ENCODE peak calls at places on chromosomes 13 and 19, in four cellular contexts. J is activated T-cell treated with anti-CD3 and anti-CD28 coated beads, Interleukin-2, amount 50 U/mL, for 4 hours; V is RWPE2; W is aorta. F is an unnamed sample.
A peak's percentile ranks its signal among the peaks of the same experiment; 100 is the strongest.

GRCh38 chr13:44680746-44681355 is 104.7 kb upstream of the TSC22D1 start:
- ATAC-seq in J (no peak), W (no peak), V (no peak), F (no peak)

GRCh38 chr19:3046621-3047306 is 15.5 kb downstream of the TLE5 start:
- ATAC-seq in V (no peak), J (no peak), W (peak; percentile 62), F (no peak)

GRCh38 chr19:46685189-46685588 is 24.2 kb upstream of the DACT3 start:
- ATAC-seq in W (no peak), V (no peak), J (no peak), F (no peak)

GRCh38 chr13:32969516-32969941 is 46.7 kb upstream of the KL start:
- ATAC-seq in J (no peak), W (peak; percentile 75), V (no peak), F (no peak)

GRCh38 chr19:7655581-7655980 is 13.3 kb upstream of the RETN start:
- ATAC-seq in J (no peak), W (no peak), V (no peak), F (no peak)

GRCh38 chr13:79549355-79550106 is 68.6 kb downstream of the NDFIP2 start:
- ATAC-seq in V (no peak), J (no peak), W (no peak), F (no peak)

GRCh38 chr13:66159526-66159925 is 1070.6 kb downstream of the PCDH9 start:
- ATAC-seq in V (no peak), J (no peak), W (no peak), F (no peak)

GRCh38 chr19:32650671-32651070 is 24.3 kb downstream of the ANKRD27 start:
- ATAC-seq in V (no peak), J (no peak), W (no peak), F (no peak)

GRCh38 chr19:13634658-13635057 is 128.4 kb upstream of the CACNA1A start:
- ATAC-seq in J (no peak), V (no peak), W (no peak), F (no peak)

GRCh38 chr13:46146898-46147297 is 35.1 kb downstream of the LCP1 start:
- ATAC-seq in J (no peak), V (no peak), W (no peak), F (no peak)

GRCh38 chr19:2391118-2391725 is 31.2 kb downstream of the TMPRSS9 start:
- ATAC-seq in J (peak; percentile 51), W (peak; percentile 79), V (no peak), F (peak; percentile 70)

GRCh38 chr13:79988573-79988972 is 352.4 kb downstream of the SPRY2 start:
- ATAC-seq in J (no peak), W (no peak), V (peak; percentile 66), F (no peak)

GRCh38 chr13:90201198-90201597 is 1146.3 kb upstream of the MIR17HG start:
- ATAC-seq in V (peak; percentile 70), J (no peak), W (peak; percentile 33), F (no peak)

GRCh38 chr13:36282818-36283432 is 14.7 kb downstream of the CCDC169 start:
- ATAC-seq in J (no peak), W (peak; percentile 46), V (peak; percentile 48), F (peak; percentile 51)

GRCh38 chr19:1690570-1691307 is 38.3 kb upstream of the TCF3 start:
- ATAC-seq in W (no peak), V (peak; percentile 44), J (peak; percentile 48), F (peak; percentile 55)

GRCh38 chr19:46787331-46788100 is 878 bp downstream of the SLC1A5 start:
- ATAC-seq in V (peak; percentile 3), W (peak; percentile 58), J (no peak), F (peak; percentile 1)

GRCh38 chr13:44857061-44857460 is 132.2 kb downstream of the NUFIP1 start:
- ATAC-seq in V (peak; percentile 36), J (no peak), W (no peak), F (peak; percentile 31)

GRCh38 chr19:23391239-23391638 is 4.0 kb downstream of the ZNF91 start:
- ATAC-seq in V (no peak), W (no peak), J (no peak), F (no peak)

GRCh38 chr19:55046975-55047622 is 9.0 kb upstream of the GP6 start:
- ATAC-seq in W (no peak), V (no peak), J (no peak), F (no peak)

GRCh38 chr19:1416014-1416841 is 8.8 kb downstream of the DAZAP1 start:
- ATAC-seq in W (peak; percentile 4), V (no peak), J (no peak), F (peak; percentile 58)

GRCh38 chr13:41017153-41017552 is 2.0 kb downstream of the ELF1 start:
- ATAC-seq in J (peak; percentile 31), V (no peak), W (no peak), F (peak; percentile 39)

GRCh38 chr19:45142728-45143115 is 18.1 kb downstream of the NKPD1 start:
- ATAC-seq in W (no peak), J (no peak), V (no peak), F (no peak)

GRCh38 chr19:35330475-35330874 is 1.5 kb downstream of the CD22 start:
- ATAC-seq in J (no peak), V (no peak), W (no peak), F (peak; percentile 60)

GRCh38 chr13:50617134-50617721 is 226.3 kb downstream of the DLEU7 start:
- ATAC-seq in W (no peak), V (peak; percentile 100), J (no peak), F (no peak)

GRCh38 chr19:50024719-50025021 is 502 bp downstream of the VRK3 start:
- ATAC-seq in W (no peak), V (no peak), J (no peak), F (no peak)

GRCh38 chr19:55678121-55678671 is 3.2 kb downstream of the EPN1 start:
- ATAC-seq in W (no peak), J (no peak), V (no peak), F (peak; percentile 9)

GRCh38 chr13:113413898-113414282 is 39.4 kb downstream of the ADPRHL1 start:
- ATAC-seq in J (no peak), V (no peak), W (peak; percentile 79), F (peak; percentile 51)